ENCODE peak calls at places on chromosomes 6 and 20, in four cellular contexts. U, K, N and E are unnamed samples.

GRCh38 chr6:34011298-34011697 is 134.6 kb downstream of the GRM4 start:
- DNase-seq in K (no peak), U (no peak), N (no peak), E (no peak)

GRCh38 chr20:32585011-32585518 is at the start of gene NOL4L:
- DNase-seq in U (no peak), N (peak; percentile 36), K (peak; percentile 87), E (peak; percentile 34)

GRCh38 chr6:169439710-169440109 is 186.1 kb upstream of the THBS2 start:
- DNase-seq in N (no peak), K (no peak), U (no peak), E (no peak)

GRCh38 chr6:138945354-138945753 is 42.7 kb downstream of the REPS1 start:
- DNase-seq in K (peak; percentile 37), N (no peak), U (no peak), E (no peak)

GRCh38 chr20:4602297-4602631 is 119.4 kb upstream of the PRND start:
- DNase-seq in N (no peak), K (no peak), U (no peak), E (no peak)

GRCh38 chr6:364609-365540 is 26.7 kb upstream of the IRF4 start:
- DNase-seq in K (no peak), U (no peak), N (no peak), E (no peak)

GRCh38 chr6:42419490-42420280 is 32.0 kb downstream of the TRERF1 start:
- DNase-seq in N (no peak), U (no peak), K (peak; percentile 68), E (no peak)

GRCh38 chr6:1627884-1628550 is 18.3 kb downstream of the FOXC1 start:
- DNase-seq in K (peak; percentile 8), U (no peak), N (no peak), E (no peak)

GRCh38 chr20:48777005-48777404 is 50.8 kb downstream of the PREX1 start:
- DNase-seq in U (no peak), N (no peak), K (no peak), E (no peak)

GRCh38 chr20:31739550-31739863 is 417 bp downstream of the TPX2 start:
- DNase-seq in U (no peak), K (no peak), N (no peak), E (no peak)

GRCh38 chr6:53151676-53152075 is 3.0 kb upstream of the GCM1 start:
- DNase-seq in K (peak; percentile 50), N (no peak), U (no peak), E (no peak)

GRCh38 chr6:47476794-47477496 is 644 bp upstream of the CD2AP start:
- DNase-seq in N (no peak), K (peak; percentile 59), U (no peak), E (no peak)

GRCh38 chr6:42007753-42008528 is 42.4 kb upstream of the TAF8 start:
- DNase-seq in N (peak; percentile 31), U (no peak), K (no peak), E (no peak)

GRCh38 chr6:162109466-162110040 is 618.0 kb downstream of the PRKN start:
- DNase-seq in U (no peak), K (no peak), N (no peak), E (no peak)

GRCh38 chr20:8427419-8428065 is 295.5 kb downstream of the PLCB1 start:
- DNase-seq in K (no peak), N (no peak), U (no peak), E (no peak)

GRCh38 chr6:169313347-169314010 is 59.8 kb upstream of the THBS2 start:
- DNase-seq in N (no peak), K (no peak), U (no peak), E (no peak)

GRCh38 chr6:118080547-118080946 is 173.5 kb downstream of the SLC35F1 start:
- DNase-seq in U (no peak), N (no peak), K (peak; percentile 2), E (no peak)

GRCh38 chr6:159762681-159763293 is 942 bp downstream of the ACAT2 start:
- DNase-seq in U (no peak), K (peak; percentile 45), N (no peak), E (peak; percentile 16)

GRCh38 chr6:24718449-24719124 is 367 bp downstream of the C6orf62 start:
- DNase-seq in U (no peak), N (no peak), K (peak; percentile 32), E (no peak)

GRCh38 chr6:43723737-43724295 is 36.2 kb upstream of the MRPS18A start:
- DNase-seq in K (peak; percentile 78), U (peak; percentile 85), N (peak; percentile 43), E (peak; percentile 65)

GRCh38 chr6:26022166-26022510 is 59.5 kb downstream of the TRIM38 start:
- DNase-seq in K (peak; percentile 93), N (peak; percentile 13), U (peak; percentile 72), E (peak; percentile 80)

GRCh38 chr6:30885481-30885998 is 1.2 kb downstream of the DDR1 start:
- DNase-seq in K (peak; percentile 86), N (no peak), U (no peak), E (no peak)

GRCh38 chr6:118776607-118777549 is 117.1 kb upstream of the ASF1A start:
- DNase-seq in K (peak; percentile 88), N (peak; percentile 43), U (peak; percentile 72), E (peak; percentile 72)

GRCh38 chr6:29730575-29731126 is 7.4 kb downstream of the HLA-F start:
- DNase-seq in U (no peak), K (no peak), N (no peak), E (no peak)

GRCh38 chr6:88933521-88933920 is 29.9 kb downstream of the RNGTT start:
- DNase-seq in U (no peak), N (no peak), K (no peak), E (no peak)

GRCh38 chr20:58001381-58001780 is 227.1 kb downstream of the ANKRD60 start:
- DNase-seq in N (no peak), K (peak; percentile 70), U (no peak), E (no peak)

GRCh38 chr20:45405566-45406259 is 2.4 kb upstream of the DBNDD2 start:
- DNase-seq in N (no peak), K (peak; percentile 44), U (no peak), E (peak; percentile 34)